ENCODE peak calls at places on chromosomes 13 and 19, in six cellular contexts. Y is cardiac muscle cell, B is lung, U is body of pancreas, W is heart left ventricle, M is keratinocyte. H is an unnamed sample.
A peak's percentile ranks its signal among the peaks of the same experiment; 100 is the strongest.

GRCh38 chr19:12513531-12514061 is 29.0 kb upstream of the ZNF709 start:
- DNase-seq in Y (no peak), W (peak; percentile 11), U (peak; percentile 37), M (no peak), B (peak; percentile 29), H (no peak)

GRCh38 chr19:58548859-58549663 is 5.2 kb downstream of the TRIM28 start:
- DNase-seq in M (no peak), B (no peak), Y (no peak), W (no peak), U (peak; percentile 11), H (no peak)

GRCh38 chr13:112213467-112214245 is 146.7 kb downstream of the SOX1 start:
- DNase-seq in U (peak; percentile 78), W (no peak), M (no peak), B (peak; percentile 43), Y (no peak), H (no peak)

GRCh38 chr13:25329706-25330105 is 28.3 kb downstream of the NUP58 start:
- DNase-seq in U (no peak), B (no peak), M (no peak), Y (no peak), W (no peak), H (no peak)

GRCh38 chr13:26377038-26377437 is 123.1 kb downstream of the CDK8 start:
- DNase-seq in W (no peak), U (no peak), M (no peak), B (no peak), Y (peak; percentile 40), H (no peak)

GRCh38 chr19:45097776-45098520 is 5.0 kb downstream of the PPP1R37 start:
- DNase-seq in B (no peak), Y (no peak), U (peak; percentile 51), W (peak; percentile 56), M (no peak), H (no peak)

GRCh38 chr13:27921421-27921960 is 1.7 kb downstream of the PDX1 start:
- DNase-seq in B (no peak), Y (no peak), W (no peak), M (no peak), U (no peak), H (no peak)

GRCh38 chr19:34308381-34309367 is 54.3 kb downstream of the GARRE1 start:
- DNase-seq in Y (no peak), B (no peak), M (no peak), U (no peak), W (no peak), H (no peak)

GRCh38 chr19:15432018-15432494 is 13.3 kb upstream of the AKAP8L start:
- DNase-seq in U (peak; percentile 13), B (no peak), M (no peak), W (no peak), Y (peak; percentile 20), H (peak; percentile 84)

GRCh38 chr13:26255717-26256277 is 1.9 kb downstream of the CDK8 start:
- DNase-seq in W (no peak), U (no peak), Y (peak; percentile 13), M (no peak), B (no peak), H (no peak)

GRCh38 chr13:85009447-85009846 is 789.8 kb downstream of the SLITRK6 start:
- DNase-seq in M (no peak), U (no peak), W (no peak), Y (no peak), B (no peak), H (no peak)

GRCh38 chr19:14616310-14616870 is 33.5 kb downstream of the CLEC17A start:
- DNase-seq in Y (no peak), U (no peak), W (no peak), M (no peak), B (no peak), H (no peak)

GRCh38 chr19:7010722-7011593 is 10.3 kb downstream of the MBD3L2B start:
- DNase-seq in U (no peak), W (no peak), B (peak; percentile 21), Y (no peak), M (no peak), H (no peak)
- H3K4me1 ChIP-seq in U (no peaks in the 10 kb centered on the region), W (peaks cover 17% of the 10 kb centered on the region), B (no peaks in the 10 kb centered on the region), Y (no peaks in the 10 kb centered on the region), M (no peaks in the 10 kb centered on the region), H (peaks cover 22% of the 10 kb centered on the region)

GRCh38 chr19:35792888-35793287 is 17.5 kb downstream of the ARHGAP33 start:
- DNase-seq in B (no peak), W (no peak), Y (no peak), U (no peak), M (no peak), H (no peak)
- H3K9me3 ChIP-seq in B (no peaks in the 10 kb centered on the region), W (no peaks in the 10 kb centered on the region), Y (no peaks in the 10 kb centered on the region), U (no peaks in the 10 kb centered on the region), M (no peaks in the 10 kb centered on the region), H (no peaks in the 10 kb centered on the region)

GRCh38 chr13:106099765-106100164 is 435.7 kb downstream of the EFNB2 start:
- DNase-seq in W (no peak), U (no peak), B (no peak), Y (no peak), M (no peak), H (no peak)
- H3K4me1 ChIP-seq in W (no peaks in the 10 kb centered on the region), U (peaks cover 4% of the 10 kb centered on the region), B (no peaks in the 10 kb centered on the region), Y (peaks cover 13% of the 10 kb centered on the region), M (peaks cover 30% of the 10 kb centered on the region), H (no peaks in the 10 kb centered on the region)

GRCh38 chr19:20863176-20863575 is 59.9 kb upstream of the ZNF85 start:
- DNase-seq in W (no peak), M (no peak), Y (no peak), B (no peak), U (peak; percentile 8), H (no peak)
- H3K9me3 ChIP-seq in W (no peaks in the 10 kb centered on the region), M (peaks cover 2% of the 10 kb centered on the region), Y (no peaks in the 10 kb centered on the region), B (peaks cover 29% of the 10 kb centered on the region), U (no peaks in the 10 kb centered on the region), H (no peaks in the 10 kb centered on the region)

GRCh38 chr19:54201980-54202379 is 1.3 kb downstream of the RPS9 start:
- DNase-seq in W (no peak), B (no peak), M (no peak), Y (no peak), U (no peak), H (peak; percentile 56)
- H3K4me1 ChIP-seq in W (peaks cover 62% of the 10 kb centered on the region), B (peaks cover 18% of the 10 kb centered on the region), M (peaks cover 29% of the 10 kb centered on the region), Y (peaks cover 17% of the 10 kb centered on the region), U (peaks cover 63% of the 10 kb centered on the region), H (peaks cover 68% of the 10 kb centered on the region)

H was measured in spleen.